ENCODE peak calls at places on chromosomes 5 and 9, in nine cellular contexts. D is T-helper 2 cell; W is SW 1271; R is tibial artery; L is HTR-8/SVneo; X is M059J; Y is effector CD8-positive, alpha-beta T cell; I is activated CD4-positive, alpha-beta T cell treated with anti-CD3 and anti-CD28 coated beads for 1 hour; Q is CD4-positive, alpha-beta T cell. Z is an unnamed sample.

GRCh38 chr5:647311-647710 is 35.2 kb downstream of the CEP72 start:
- DNase-seq in D (no peak), W (no peak), R (no peak), L (no peak), X (no peak), Y (no peak), I (no peak), Q (no peak), Z (no peak)

GRCh38 chr5:36491860-36492259 is 114.5 kb upstream of the SLC1A3 start:
- DNase-seq in D (no peak), W (no peak), R (peak), L (no peak), X (no peak), Y (no peak), I (no peak), Q (no peak), Z (no peak)

GRCh38 chr5:113162770-113163169 is 186.2 kb downstream of the DCP2 start:
- DNase-seq in D (no peak), W (no peak), R (peak), L (no peak), X (peak), Y (no peak), I (no peak), Q (no peak), Z (no peak)

GRCh38 chr5:107743357-107744000 is 72.7 kb upstream of the EFNA5 start:
- DNase-seq in D (no peak), W (no peak), R (no peak), L (no peak), X (peak), Y (no peak), I (no peak), Q (no peak), Z (no peak)

GRCh38 chr5:197892-198489 is 6.7 kb downstream of the LRRC14B start:
- DNase-seq in D (no peak), W (no peak), R (no peak), L (no peak), X (no peak), Y (no peak), I (no peak), Q (no peak), Z (no peak)

GRCh38 chr9:70595211-70595610 is 180.8 kb upstream of the KLF9 start:
- DNase-seq in D (no peak), W (no peak), R (no peak), L (no peak), X (no peak), Y (no peak), I (no peak), Q (no peak), Z (no peak)

GRCh38 chr5:128782446-128782845 is 182.8 kb upstream of the SLC27A6 start:
- DNase-seq in D (no peak), W (no peak), R (peak), L (peak), X (peak), Y (no peak), I (no peak), Q (no peak), Z (peak)

GRCh38 chr9:114693248-114693895 is 11.4 kb upstream of the TEX48 start:
- DNase-seq in D (no peak), W (no peak), R (no peak), L (no peak), X (peak), Y (no peak), I (no peak), Q (no peak), Z (no peak)

GRCh38 chr5:73454379-73455036 is 5.9 kb upstream of the FOXD1 start:
- DNase-seq in D (peak), W (peak), R (no peak), L (no peak), X (peak), Y (peak), I (no peak), Q (no peak), Z (no peak)

GRCh38 chr9:95079461-95079860 is 238.0 kb downstream of the FANCC start:
- DNase-seq in D (no peak), W (no peak), R (peak), L (no peak), X (no peak), Y (no peak), I (no peak), Q (no peak), Z (no peak)

GRCh38 chr9:98191615-98192502 is 578 bp downstream of the CORO2A start:
- DNase-seq in D (peak), W (no peak), R (no peak), L (peak), X (peak), Y (peak), I (no peak), Q (no peak), Z (no peak)

GRCh38 chr5:150057996-150058395 is 28.4 kb downstream of the CSF1R start:
- DNase-seq in D (no peak), W (no peak), R (no peak), L (no peak), X (peak), Y (no peak), I (no peak), Q (no peak), Z (no peak)

GRCh38 chr9:6199596-6199995 is 16.0 kb upstream of the IL33 start:
- DNase-seq in D (no peak), W (no peak), R (no peak), L (no peak), X (no peak), Y (no peak), I (no peak), Q (no peak), Z (no peak)

GRCh38 chr9:24879591-24879990 is 333.9 kb upstream of the IZUMO3 start:
- DNase-seq in D (no peak), W (no peak), R (no peak), L (no peak), X (no peak), Y (no peak), I (no peak), Q (no peak), Z (no peak)

GRCh38 chr5:35436441-35437057 is 181.1 kb upstream of the SPEF2 start:
- DNase-seq in D (peak), W (no peak), R (no peak), L (peak), X (peak), Y (no peak), I (no peak), Q (no peak), Z (peak)

GRCh38 chr9:16585571-16585970 is 284.9 kb downstream of the BNC2 start:
- DNase-seq in D (no peak), W (no peak), R (no peak), L (no peak), X (no peak), Y (no peak), I (no peak), Q (no peak), Z (no peak)

GRCh38 chr5:65825388-65826328 is 100.7 kb upstream of the ERBIN start:
- DNase-seq in D (peak), W (no peak), R (no peak), L (no peak), X (no peak), Y (no peak), I (no peak), Q (no peak), Z (no peak)

GRCh38 chr5:147949711-147950573 is 43.6 kb upstream of the C5orf46 start:
- DNase-seq in D (peak), W (no peak), R (no peak), L (peak), X (peak), Y (no peak), I (no peak), Q (no peak), Z (peak)

GRCh38 chr5:115170128-115170923 is 618 bp upstream of the TRIM36 start:
- DNase-seq in D (no peak), W (no peak), R (no peak), L (no peak), X (no peak), Y (no peak), I (no peak), Q (no peak), Z (no peak)

GRCh38 chr5:87877023-87877422 is 391.6 kb downstream of the TMEM161B start:
- DNase-seq in D (peak), W (no peak), R (no peak), L (no peak), X (peak), Y (no peak), I (no peak), Q (no peak), Z (no peak)

GRCh38 chr5:92505925-92506324 is 1075.1 kb downstream of the NR2F1-AS1 start:
- DNase-seq in D (no peak), W (no peak), R (no peak), L (no peak), X (peak), Y (no peak), I (no peak), Q (no peak), Z (no peak)

GRCh38 chr5:159451197-159452052 is 121.1 kb upstream of the IL12B start:
- DNase-seq in D (no peak), W (no peak), R (peak), L (peak), X (peak), Y (no peak), I (no peak), Q (no peak), Z (no peak)

GRCh38 chr9:120555884-120556283 is 24.1 kb downstream of the CDK5RAP2 start:
- DNase-seq in D (no peak), W (no peak), R (no peak), L (no peak), X (no peak), Y (no peak), I (no peak), Q (no peak), Z (no peak)

GRCh38 chr5:41068169-41068568 is 3.0 kb downstream of the MROH2B start:
- DNase-seq in D (no peak), W (no peak), R (no peak), L (no peak), X (peak), Y (no peak), I (no peak), Q (no peak), Z (no peak)

GRCh38 chr5:79837707-79838620 is 148.3 kb downstream of the CMYA5 start:
- DNase-seq in D (no peak), W (no peak), R (no peak), L (no peak), X (no peak), Y (no peak), I (no peak), Q (no peak), Z (no peak)

GRCh38 chr5:6713274-6714181 is at the start of gene TENT4A:
- DNase-seq in D (peak), W (no peak), R (no peak), L (no peak), X (no peak), Y (peak), I (no peak), Q (no peak), Z (peak)